ENCODE peak calls at places on chromosome 15, in four cellular contexts. Q, Y, T and I are unnamed samples.

GRCh38 chr15:45468294-45468693 is 54.3 kb downstream of the SLC30A4 start:
- DNase-seq in Y (no peak), T (no peak), Q (no peak), I (no peak)

GRCh38 chr15:48695088-48695834 is 49.8 kb upstream of the FBN1 start:
- DNase-seq in Q (no peak), T (no peak), Y (no peak), I (no peak)

GRCh38 chr15:57060799-57061198 is 142.4 kb downstream of the TCF12 start:
- DNase-seq in Q (no peak), T (no peak), Y (no peak), I (no peak)

GRCh38 chr15:91916051-91916450 is 62.5 kb downstream of the SLCO3A1 start:
- DNase-seq in T (no peak), Q (no peak), Y (no peak), I (no peak)

GRCh38 chr15:71094137-71094536 is 21.1 kb upstream of the THSD4 start:
- DNase-seq in T (no peak), Q (no peak), Y (no peak), I (no peak)

GRCh38 chr15:52790941-52791751 is 1.0 kb upstream of the ONECUT1 start:
- DNase-seq in T (no peak), Y (no peak), Q (no peak), I (no peak)

GRCh38 chr15:40436892-40437753 is 3.6 kb upstream of the BAHD1 start:
- DNase-seq in Y (no peak), T (no peak), Q (no peak), I (no peak)

GRCh38 chr15:48507416-48508065 is 138.0 kb downstream of the FBN1 start:
- DNase-seq in Y (peak), Q (peak), T (peak), I (no peak)

GRCh38 chr15:57245130-57245529 is 131.2 kb upstream of the CGNL1 start:
- DNase-seq in Y (no peak), T (no peak), Q (no peak), I (no peak)

GRCh38 chr15:92069308-92070244 is 216.1 kb downstream of the SLCO3A1 start:
- DNase-seq in T (peak), Q (no peak), Y (peak), I (no peak)

GRCh38 chr15:64288577-64288976 is 67.4 kb downstream of the CSNK1G1 start:
- DNase-seq in Y (no peak), Q (no peak), T (no peak), I (no peak)

GRCh38 chr15:44489464-44489863 is 47.5 kb upstream of the EIF3J start:
- DNase-seq in Y (no peak), T (no peak), Q (no peak), I (no peak)

GRCh38 chr15:65249641-65250040 is 37.0 kb downstream of the PARP16 start:
- DNase-seq in Q (no peak), Y (no peak), T (peak), I (peak)

GRCh38 chr15:95394186-95395067 is 936.1 kb upstream of the NR2F2 start:
- DNase-seq in Q (no peak), T (no peak), Y (no peak), I (no peak)

GRCh38 chr15:62988701-62989100 is 53.8 kb upstream of the TPM1 start:
- DNase-seq in Q (no peak), T (no peak), Y (no peak), I (no peak)

GRCh38 chr15:69055251-69055650 is 40.8 kb downstream of the NOX5 start:
- DNase-seq in Y (no peak), T (no peak), Q (no peak), I (no peak)
- TF ChIP-seq SPI1 in Y (no peak), T (no peak), Q (no peak), I (no peak)

GRCh38 chr15:85795669-85796305 is 1.1 kb upstream of the KLHL25 start:
- DNase-seq in Q (no peak), Y (no peak), T (no peak), I (no peak)
- TF ChIP-seq SPI1 in Q (no peak), Y (no peak), T (no peak), I (no peak)

DNA sequence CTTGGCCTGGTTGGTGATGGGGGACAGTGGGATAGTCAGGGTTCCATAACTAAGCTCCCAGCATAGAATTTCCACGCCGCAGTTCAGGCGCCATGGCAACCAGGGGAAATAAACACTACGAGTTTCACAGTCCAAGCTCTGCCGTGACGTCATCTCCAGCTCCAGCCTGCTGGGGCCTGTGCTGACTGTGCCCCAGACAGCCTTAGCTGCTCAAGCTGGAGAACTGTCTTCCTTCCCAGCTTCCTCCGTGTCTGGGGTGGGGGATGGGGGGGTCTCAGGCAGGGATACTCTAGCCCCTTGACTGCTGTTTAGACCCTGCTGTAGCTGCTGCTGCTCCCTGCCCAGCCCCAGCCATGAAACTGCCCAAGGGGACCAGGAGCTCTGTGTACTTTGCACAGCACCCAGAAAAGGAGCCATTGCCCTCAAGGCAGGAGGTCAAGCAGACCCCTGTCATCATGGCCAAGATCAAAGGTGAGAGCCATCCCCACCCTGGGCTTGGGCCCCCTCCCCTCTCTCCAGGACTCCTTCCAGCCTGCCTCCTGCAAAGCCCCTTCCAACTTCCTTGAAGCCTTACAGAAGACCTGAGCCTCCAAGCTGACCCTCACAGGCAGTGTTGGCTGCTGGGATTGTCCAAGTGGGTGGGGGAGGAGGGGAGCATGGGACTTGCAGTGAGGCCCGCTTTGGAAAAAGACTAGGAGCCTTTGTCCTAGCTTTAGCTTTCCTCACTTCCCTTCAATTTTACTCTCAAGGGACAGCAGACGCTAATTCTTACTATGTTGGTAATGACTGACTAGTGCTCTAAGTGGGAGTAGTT is 11.4 kb upstream of the CSPG4 start:
- DNase-seq in T (no peak), Q (peak), Y (peak), I (no peak)
- TF ChIP-seq SPI1 in T (no peak), Q (no peak), Y (no peak), I (no peak)

GRCh38 chr15:22979069-22979698 is 984 bp downstream of the CYFIP1 start:
- DNase-seq in Y (peak), T (no peak), Q (peak), I (peak)
- TF ChIP-seq SPI1 in Y (no peak), T (no peak), Q (no peak), I (no peak)

DNA sequence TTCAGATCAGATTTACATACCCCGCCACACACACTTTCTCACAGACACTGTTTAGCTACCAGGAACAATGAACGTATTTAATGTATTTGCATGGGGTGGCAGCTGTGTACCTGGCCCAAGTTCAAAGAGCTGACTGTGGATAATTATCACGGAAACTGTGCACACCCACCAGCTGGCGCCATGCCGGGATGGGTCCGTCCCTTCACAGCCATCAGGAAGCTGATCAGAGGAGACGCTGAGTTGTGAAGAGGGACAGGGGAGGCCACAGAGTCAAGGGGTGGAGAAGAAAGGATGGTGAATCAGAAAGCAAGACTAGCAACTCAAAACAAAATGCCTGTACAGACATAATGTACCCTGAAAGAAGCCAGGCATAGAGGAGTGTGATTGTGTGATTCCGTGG is 13.1 kb upstream of the PLA2G4D start:
- DNase-seq in Y (no peak), Q (no peak), T (no peak), I (no peak)
- TF ChIP-seq SPI1 in Y (no peak), Q (no peak), T (no peak), I (no peak)

GRCh38 chr15:78004222-78004727 is 73.2 kb downstream of the TBC1D2B start:
- DNase-seq in Q (no peak), T (no peak), Y (no peak), I (no peak)
- TF ChIP-seq SPI1 in Q (no peak), T (no peak), Y (no peak), I (no peak)